ENCODE peak calls at places on chromosomes 6 and 20, in seven cellular contexts. One of them, this sample, is unnamed.

GRCh38 chr6:155147958-155148663 is 115.7 kb upstream of the CLDN20 start:
- DNase-seq in lower lobe of right lung: no peak
- DNase-seq in GM12865: no peak
- DNase-seq in prostate gland: no peak
- DNase-seq in foreskin fibroblast: no peak
- DNase-seq in left ventricle myocardium inferior: no peak
- DNase-seq in cardiac muscle cell: no peak
- DNase-seq in this sample: no peak

GRCh38 chr6:126701799-126702198 is 361.9 kb downstream of the CENPW start:
- DNase-seq in lower lobe of right lung: no peak
- DNase-seq in GM12865: no peak
- DNase-seq in prostate gland: no peak
- DNase-seq in foreskin fibroblast: no peak
- DNase-seq in left ventricle myocardium inferior: no peak
- DNase-seq in cardiac muscle cell: no peak
- DNase-seq in this sample: peak; percentile 30

GRCh38 chr6:163381118-163381751 is 33.3 kb upstream of the QKI start:
- DNase-seq in lower lobe of right lung: no peak
- DNase-seq in GM12865: no peak
- DNase-seq in prostate gland: no peak
- DNase-seq in foreskin fibroblast: no peak
- DNase-seq in left ventricle myocardium inferior: no peak
- DNase-seq in cardiac muscle cell: no peak
- DNase-seq in this sample: no peak

GRCh38 chr6:27031302-27031701 is 216.2 kb upstream of the PRSS16 start:
- DNase-seq in lower lobe of right lung: no peak
- DNase-seq in GM12865: no peak
- DNase-seq in prostate gland: no peak
- DNase-seq in foreskin fibroblast: no peak
- DNase-seq in left ventricle myocardium inferior: no peak
- DNase-seq in cardiac muscle cell: peak; percentile 12
- DNase-seq in this sample: no peak

GRCh38 chr6:24428615-24429014 is 25.9 kb downstream of the MRS2 start:
- DNase-seq in lower lobe of right lung: no peak
- DNase-seq in GM12865: no peak
- DNase-seq in prostate gland: no peak
- DNase-seq in foreskin fibroblast: peak; percentile 9
- DNase-seq in left ventricle myocardium inferior: no peak
- DNase-seq in cardiac muscle cell: no peak
- DNase-seq in this sample: peak; percentile 22

GRCh38 chr6:113632220-113632864 is 224.8 kb upstream of the MARCKS start:
- DNase-seq in lower lobe of right lung: no peak
- DNase-seq in GM12865: peak; percentile 94
- DNase-seq in prostate gland: peak; percentile 86
- DNase-seq in foreskin fibroblast: peak; percentile 81
- DNase-seq in left ventricle myocardium inferior: peak; percentile 16
- DNase-seq in cardiac muscle cell: peak; percentile 91
- DNase-seq in this sample: peak; percentile 79

GRCh38 chr6:10140824-10141223 is 274.1 kb downstream of the TFAP2A start:
- DNase-seq in lower lobe of right lung: no peak
- DNase-seq in GM12865: no peak
- DNase-seq in prostate gland: no peak
- DNase-seq in foreskin fibroblast: no peak
- DNase-seq in left ventricle myocardium inferior: no peak
- DNase-seq in cardiac muscle cell: peak; percentile 13
- DNase-seq in this sample: no peak

GRCh38 chr6:12718025-12718424 is 1.5 kb downstream of the PHACTR1 start:
- DNase-seq in lower lobe of right lung: no peak
- DNase-seq in GM12865: no peak
- DNase-seq in prostate gland: no peak
- DNase-seq in foreskin fibroblast: peak; percentile 30
- DNase-seq in left ventricle myocardium inferior: no peak
- DNase-seq in cardiac muscle cell: peak; percentile 62
- DNase-seq in this sample: peak; percentile 15

GRCh38 chr6:17714879-17715860 is 8.4 kb upstream of the NUP153 start:
- DNase-seq in lower lobe of right lung: no peak
- DNase-seq in GM12865: peak; percentile 54
- DNase-seq in prostate gland: no peak
- DNase-seq in foreskin fibroblast: peak; percentile 92
- DNase-seq in left ventricle myocardium inferior: no peak
- DNase-seq in cardiac muscle cell: peak; percentile 85
- DNase-seq in this sample: peak; percentile 93

GRCh38 chr20:44739952-44740351 is 5.7 kb upstream of the KCNK15 start:
- DNase-seq in lower lobe of right lung: no peak
- DNase-seq in GM12865: no peak
- DNase-seq in prostate gland: no peak
- DNase-seq in foreskin fibroblast: no peak
- DNase-seq in left ventricle myocardium inferior: no peak
- DNase-seq in cardiac muscle cell: no peak
- DNase-seq in this sample: no peak

GRCh38 chr6:54008589-54008988 is 102.7 kb upstream of the MLIP start:
- DNase-seq in lower lobe of right lung: no peak
- DNase-seq in GM12865: no peak
- DNase-seq in prostate gland: no peak
- DNase-seq in foreskin fibroblast: no peak
- DNase-seq in left ventricle myocardium inferior: no peak
- DNase-seq in cardiac muscle cell: no peak
- DNase-seq in this sample: no peak

GRCh38 chr20:19897891-19898290 is 119.3 kb upstream of the NAA20 start:
- DNase-seq in lower lobe of right lung: no peak
- DNase-seq in GM12865: no peak
- DNase-seq in prostate gland: no peak
- DNase-seq in foreskin fibroblast: no peak
- DNase-seq in left ventricle myocardium inferior: no peak
- DNase-seq in cardiac muscle cell: no peak
- DNase-seq in this sample: no peak

GRCh38 chr6:136408205-136408604 is 118.6 kb upstream of the BCLAF1 start:
- DNase-seq in lower lobe of right lung: no peak
- DNase-seq in GM12865: no peak
- DNase-seq in prostate gland: no peak
- DNase-seq in foreskin fibroblast: peak; percentile 12
- DNase-seq in left ventricle myocardium inferior: no peak
- DNase-seq in cardiac muscle cell: peak; percentile 40
- DNase-seq in this sample: peak; percentile 42

GRCh38 chr6:15538106-15538505 is 124.7 kb downstream of the DTNBP1 start:
- DNase-seq in lower lobe of right lung: no peak
- DNase-seq in GM12865: no peak
- DNase-seq in prostate gland: no peak
- DNase-seq in foreskin fibroblast: no peak
- DNase-seq in left ventricle myocardium inferior: no peak
- DNase-seq in cardiac muscle cell: no peak
- DNase-seq in this sample: no peak

GRCh38 chr6:106688177-106688951 is 59.0 kb downstream of the QRSL1 start:
- DNase-seq in lower lobe of right lung: no peak
- DNase-seq in GM12865: peak; percentile 45
- DNase-seq in prostate gland: no peak
- DNase-seq in foreskin fibroblast: no peak
- DNase-seq in left ventricle myocardium inferior: no peak
- DNase-seq in cardiac muscle cell: no peak
- DNase-seq in this sample: no peak

GRCh38 chr6:42012501-42013133 is 37.7 kb upstream of the TAF8 start:
- DNase-seq in lower lobe of right lung: no peak
- DNase-seq in GM12865: no peak
- DNase-seq in prostate gland: no peak
- DNase-seq in foreskin fibroblast: no peak
- DNase-seq in left ventricle myocardium inferior: no peak
- DNase-seq in cardiac muscle cell: no peak
- DNase-seq in this sample: peak; percentile 53
- H3K4me3 ChIP-seq in lower lobe of right lung: no peak overlapping the region
- H3K4me3 ChIP-seq in GM12865: no peak overlapping the region
- H3K4me3 ChIP-seq in prostate gland: no peak overlapping the region
- H3K4me3 ChIP-seq in foreskin fibroblast: no peak overlapping the region
- H3K4me3 ChIP-seq in left ventricle myocardium inferior: no peak overlapping the region
- H3K4me3 ChIP-seq in cardiac muscle cell: no peak overlapping the region
- H3K4me3 ChIP-seq in this sample: no peak overlapping the region

GRCh38 chr20:34098570-34098969 is 13.5 kb downstream of the EIF2S2 start:
- DNase-seq in lower lobe of right lung: no peak
- DNase-seq in GM12865: no peak
- DNase-seq in prostate gland: no peak
- DNase-seq in foreskin fibroblast: no peak
- DNase-seq in left ventricle myocardium inferior: no peak
- DNase-seq in cardiac muscle cell: no peak
- DNase-seq in this sample: no peak
- TF ChIP-seq CTCF in lower lobe of right lung: no peak
- TF ChIP-seq CTCF in GM12865: no peak
- TF ChIP-seq CTCF in prostate gland: no peak
- TF ChIP-seq CTCF in foreskin fibroblast: no peak
- TF ChIP-seq CTCF in left ventricle myocardium inferior: no peak
- TF ChIP-seq CTCF in cardiac muscle cell: no peak
- TF ChIP-seq CTCF in this sample: no peak

DNA sequence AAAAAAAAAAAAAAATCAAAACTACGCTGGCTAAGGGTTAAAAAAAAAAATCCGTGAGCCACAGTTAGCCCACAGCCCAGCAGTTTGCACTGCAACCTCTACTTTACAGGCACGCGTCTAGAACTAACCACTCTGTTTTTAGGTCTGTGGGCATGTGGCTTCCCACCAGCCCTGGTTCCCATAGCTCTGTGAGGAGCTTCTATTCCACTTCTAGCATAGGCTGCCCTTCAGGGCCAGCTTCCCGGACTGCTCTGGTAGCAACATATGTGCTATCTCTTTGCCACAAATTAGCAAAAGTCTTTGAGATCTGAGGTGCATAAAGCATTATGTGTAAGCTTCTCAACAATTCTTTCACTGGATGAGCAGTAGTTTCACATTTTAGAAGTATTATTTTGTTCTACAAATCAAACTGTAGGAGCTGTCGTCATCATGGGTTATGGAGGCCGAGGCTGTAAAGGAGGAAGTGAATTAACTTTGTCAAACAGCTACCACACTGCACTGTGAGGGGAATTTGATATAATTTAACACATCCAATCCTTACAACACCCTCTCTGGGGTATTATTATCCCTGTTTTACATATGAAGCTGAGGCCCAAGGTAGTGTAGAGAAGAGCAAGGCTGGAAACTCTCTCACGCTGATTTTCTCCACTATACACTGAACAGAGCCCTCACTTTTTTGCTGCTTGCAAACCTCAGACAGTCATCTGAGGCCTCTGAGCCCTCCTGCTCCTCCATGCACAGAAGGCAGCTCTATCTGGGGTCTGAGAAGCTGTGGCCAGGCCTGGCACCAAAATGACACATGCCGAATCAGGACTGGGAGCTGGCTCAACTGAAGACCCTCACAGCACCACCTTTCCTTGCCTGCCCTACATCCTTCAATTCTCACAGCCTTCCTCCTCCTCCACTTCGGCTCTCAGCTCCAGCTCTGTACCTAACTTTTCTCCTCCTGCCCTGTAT is 35.3 kb downstream of the MAN1A1 start:
- DNase-seq in lower lobe of right lung: no peak
- DNase-seq in GM12865: peak; percentile 17
- DNase-seq in prostate gland: no peak
- DNase-seq in foreskin fibroblast: no peak
- DNase-seq in left ventricle myocardium inferior: no peak
- DNase-seq in cardiac muscle cell: no peak
- DNase-seq in this sample: no peak
- H3K4me3 ChIP-seq in lower lobe of right lung: no peak overlapping the region
- H3K4me3 ChIP-seq in GM12865: no peak overlapping the region
- H3K4me3 ChIP-seq in prostate gland: no peak overlapping the region
- H3K4me3 ChIP-seq in foreskin fibroblast: no peak overlapping the region
- H3K4me3 ChIP-seq in left ventricle myocardium inferior: no peak overlapping the region
- H3K4me3 ChIP-seq in cardiac muscle cell: no peak overlapping the region
- H3K4me3 ChIP-seq in this sample: no peak overlapping the region

DNA sequence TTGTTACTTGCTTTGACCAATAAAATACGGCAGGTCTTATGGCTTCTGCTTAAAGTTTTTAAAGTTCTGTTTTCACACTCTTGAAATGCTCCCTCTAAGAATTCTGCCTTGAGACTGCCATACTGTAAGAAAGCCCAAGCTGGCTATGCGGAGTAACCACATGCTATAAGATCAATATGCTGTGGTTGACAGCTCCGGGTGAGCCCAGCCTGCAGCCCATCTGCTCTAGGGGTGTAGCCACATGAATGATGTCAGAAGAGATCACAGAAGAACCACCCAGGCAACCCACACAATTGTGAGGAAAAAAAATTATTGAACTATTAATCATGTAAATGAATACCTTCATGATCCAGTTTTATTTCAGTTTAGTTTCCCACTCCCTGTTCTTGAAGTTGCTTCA is 26.1 kb upstream of the SH3BGRL2 start:
- DNase-seq in lower lobe of right lung: no peak
- DNase-seq in GM12865: no peak
- DNase-seq in prostate gland: no peak
- DNase-seq in foreskin fibroblast: no peak
- DNase-seq in left ventricle myocardium inferior: no peak
- DNase-seq in cardiac muscle cell: no peak
- DNase-seq in this sample: peak; percentile 54
- TF ChIP-seq CTCF in lower lobe of right lung: no peak
- TF ChIP-seq CTCF in GM12865: no peak
- TF ChIP-seq CTCF in prostate gland: no peak
- TF ChIP-seq CTCF in foreskin fibroblast: no peak
- TF ChIP-seq CTCF in left ventricle myocardium inferior: no peak
- TF ChIP-seq CTCF in cardiac muscle cell: no peak
- TF ChIP-seq CTCF in this sample: no peak

GRCh38 chr6:157613011-157613522 is 210.0 kb upstream of the SNX9 start:
- DNase-seq in lower lobe of right lung: no peak
- DNase-seq in GM12865: no peak
- DNase-seq in prostate gland: no peak
- DNase-seq in foreskin fibroblast: peak; percentile 86
- DNase-seq in left ventricle myocardium inferior: no peak
- DNase-seq in cardiac muscle cell: peak; percentile 82
- DNase-seq in this sample: peak; percentile 84
- H3K4me3 ChIP-seq in lower lobe of right lung: no peak overlapping the region
- H3K4me3 ChIP-seq in GM12865: no peak overlapping the region
- H3K4me3 ChIP-seq in prostate gland: no peak overlapping the region
- H3K4me3 ChIP-seq in foreskin fibroblast: peak overlapping the region; percentile 2
- H3K4me3 ChIP-seq in left ventricle myocardium inferior: no peak overlapping the region
- H3K4me3 ChIP-seq in cardiac muscle cell: no peak overlapping the region
- H3K4me3 ChIP-seq in this sample: peak overlapping the region; percentile 8

DNA sequence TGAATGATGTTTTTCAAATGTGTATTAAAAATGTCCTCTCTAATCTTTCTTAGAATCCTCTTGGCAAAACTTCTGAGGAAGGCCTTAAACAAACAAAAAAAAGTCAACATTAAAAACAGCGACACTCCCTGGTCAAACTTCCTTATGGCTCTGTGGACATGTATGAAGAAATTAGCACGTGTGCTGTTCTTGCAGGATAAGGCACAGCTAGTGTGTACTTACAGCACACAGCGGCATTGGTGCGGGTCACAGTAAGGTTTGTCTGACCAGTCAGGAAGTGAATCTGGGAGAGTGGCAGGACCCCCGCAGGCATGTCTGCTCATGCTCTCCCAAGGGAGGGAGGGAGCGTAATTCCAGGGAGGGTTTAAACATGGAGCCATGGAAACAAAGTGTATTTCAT is 38.8 kb downstream of the SLC22A1 start:
- DNase-seq in lower lobe of right lung: no peak
- DNase-seq in GM12865: no peak
- DNase-seq in prostate gland: peak; percentile 73
- DNase-seq in foreskin fibroblast: no peak
- DNase-seq in left ventricle myocardium inferior: no peak
- DNase-seq in cardiac muscle cell: no peak
- DNase-seq in this sample: peak; percentile 29
- TF ChIP-seq CTCF in lower lobe of right lung: peak; percentile 24
- TF ChIP-seq CTCF in GM12865: no peak
- TF ChIP-seq CTCF in prostate gland: peak; percentile 34
- TF ChIP-seq CTCF in foreskin fibroblast: no peak
- TF ChIP-seq CTCF in left ventricle myocardium inferior: no peak
- TF ChIP-seq CTCF in cardiac muscle cell: no peak
- TF ChIP-seq CTCF in this sample: peak; percentile 21